ENCODE peak calls at places on chromosomes 4 and X, in seven cellular contexts. W is iPS DF 6.9, O is fibroblast of lung, D is breast epithelium, R is WERI-Rb-1, K is GM06990, S is lung. I is an unnamed sample. For H3K36me3, the result is how much of the 10 kb centered on the place peaks cover.

GRCh38 chr4:3257125-3257690 is 8.2 kb downstream of the MSANTD1 start:
- DNase-seq in W (no peak), R (peak), D (peak), S (no peak), O (no peak), K (peak), I (peak)

GRCh38 chr4:127048371-127049085 is 584.2 kb upstream of the INTU start:
- DNase-seq in K (no peak), O (peak), W (no peak), R (no peak), S (no peak), D (no peak), I (no peak)

GRCh38 chr4:146232131-146232722 is 17.9 kb downstream of the REELD1 start:
- DNase-seq in O (no peak), W (no peak), D (no peak), K (no peak), R (no peak), S (no peak), I (peak)

GRCh38 chrX:50183891-50184290 is 16.9 kb downstream of the AKAP4 start:
- DNase-seq in S (no peak), K (no peak), D (no peak), R (no peak), W (no peak), O (no peak), I (no peak)

GRCh38 chr4:148447672-148448071 is 5.5 kb upstream of the NR3C2 start:
- DNase-seq in W (no peak), D (no peak), R (no peak), S (no peak), K (no peak), O (no peak), I (no peak)

GRCh38 chrX:38879631-38880220 is 78.5 kb downstream of the MID1IP1 start:
- DNase-seq in O (no peak), D (no peak), R (no peak), S (no peak), K (no peak), W (no peak), I (no peak)

GRCh38 chr4:77797239-77797638 is 21.9 kb downstream of the CNOT6L start:
- DNase-seq in S (no peak), R (no peak), W (no peak), K (no peak), O (no peak), D (no peak), I (no peak)

GRCh38 chrX:34578237-34578636 is 78.8 kb downstream of the TMEM47 start:
- DNase-seq in R (no peak), O (peak), K (no peak), W (no peak), S (no peak), D (no peak), I (no peak)

GRCh38 chrX:19852014-19853005 is 35.1 kb downstream of the SH3KBP1 start:
- DNase-seq in S (no peak), K (no peak), D (no peak), W (no peak), R (no peak), O (peak), I (no peak)

GRCh38 chr4:182486895-182487294 is 243.7 kb downstream of the TENM3 start:
- DNase-seq in D (no peak), S (no peak), O (peak), K (no peak), W (no peak), R (no peak), I (no peak)

GRCh38 chr4:76634239-76634638 is 199.2 kb downstream of the SHROOM3 start:
- DNase-seq in K (no peak), W (no peak), D (no peak), R (no peak), S (no peak), O (peak), I (no peak)

GRCh38 chr4:41006141-41006540 is 208.2 kb downstream of the APBB2 start:
- DNase-seq in K (no peak), O (no peak), R (no peak), W (no peak), S (no peak), D (no peak), I (no peak)

GRCh38 chrX:148958896-148959295 is 458.5 kb downstream of the AFF2 start:
- DNase-seq in W (no peak), O (no peak), K (no peak), S (no peak), D (no peak), R (no peak), I (no peak)
- H3K36me3 ChIP-seq in W (under half), O (under half), K (under half), S (under half), D (under half), R (under half), I (under half)

GRCh38 chr4:6608758-6609414 is 31.6 kb upstream of the MRFAP1 start:
- DNase-seq in S (no peak), D (no peak), K (no peak), R (peak), O (no peak), W (no peak), I (no peak)

GRCh38 chr4:6610856-6611430 is 29.5 kb upstream of the MRFAP1 start:
- DNase-seq in K (no peak), R (no peak), D (no peak), O (no peak), W (no peak), S (no peak), I (no peak)

GRCh38 chr4:6607368-6608050 is 32.5 kb downstream of the MAN2B2 start:
- DNase-seq in R (no peak), W (no peak), K (no peak), S (no peak), D (no peak), O (no peak), I (no peak)

GRCh38 chr4:6606465-6607235 is 31.7 kb downstream of the MAN2B2 start:
- DNase-seq in O (no peak), S (no peak), D (no peak), W (no peak), K (no peak), R (no peak), I (no peak)

DNA sequence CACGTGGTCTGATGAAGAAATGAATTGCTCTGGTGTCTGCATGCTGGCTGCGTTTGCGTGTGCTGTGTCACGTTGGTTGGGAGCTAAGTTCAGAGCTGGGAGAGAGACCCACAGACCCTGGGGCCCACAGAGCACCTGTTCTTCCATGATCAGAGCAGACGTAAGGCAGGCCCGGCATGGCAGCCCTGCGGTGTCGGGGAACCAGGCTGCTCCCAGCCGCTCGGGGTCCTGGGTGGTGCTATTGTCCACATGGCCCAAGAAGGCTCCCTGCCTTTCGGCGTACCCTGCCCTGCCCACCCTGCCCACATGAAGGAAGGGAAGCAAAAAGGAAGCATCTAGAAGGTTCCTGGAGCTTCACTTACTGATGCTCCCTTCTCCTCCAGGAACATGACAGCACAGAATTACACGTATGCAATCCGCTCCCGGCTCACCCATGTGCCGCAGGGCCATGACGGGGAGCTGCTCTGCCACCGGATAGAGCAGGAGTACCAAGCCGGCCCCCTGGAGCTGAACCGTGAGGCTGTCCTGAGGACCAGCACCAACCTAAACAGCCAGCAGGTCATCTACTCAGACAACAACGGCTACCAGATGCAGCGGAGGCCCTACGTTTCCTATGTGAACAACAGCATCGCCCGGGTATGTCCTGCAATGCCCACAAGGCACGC is 30.9 kb upstream of the MRFAP1 start:
- DNase-seq in D (no peak), K (no peak), W (no peak), O (no peak), S (no peak), R (no peak), I (no peak)
- H3K36me3 ChIP-seq in D (under half), K (under half), W (under half), O (under half), S (under half), R (under half), I (under half)

GRCh38 chrX:33032700-33033099 is 178.6 kb downstream of the DMD start:
- DNase-seq in O (peak), R (no peak), K (no peak), W (no peak), D (no peak), S (no peak), I (no peak)
- H3K36me3 ChIP-seq in O (under half), R (under half), K (under half), W (under half), D (under half), S (under half), I (under half)

GRCh38 chrX:136143714-136144113 is 3.6 kb upstream of the FHL1 start:
- DNase-seq in D (no peak), O (no peak), R (no peak), K (no peak), S (no peak), W (no peak), I (no peak)
- H3K36me3 ChIP-seq in D (under half), O (under half), R (under half), K (under half), S (under half), W (under half), I (under half)

GRCh38 chr4:116233971-116234370 is 851.4 kb downstream of the TRAM1L1 start:
- DNase-seq in S (no peak), O (no peak), W (no peak), K (no peak), R (no peak), D (no peak), I (no peak)
- H3K36me3 ChIP-seq in S (under half), O (under half), W (under half), K (under half), R (under half), D (under half), I (under half)

DNA sequence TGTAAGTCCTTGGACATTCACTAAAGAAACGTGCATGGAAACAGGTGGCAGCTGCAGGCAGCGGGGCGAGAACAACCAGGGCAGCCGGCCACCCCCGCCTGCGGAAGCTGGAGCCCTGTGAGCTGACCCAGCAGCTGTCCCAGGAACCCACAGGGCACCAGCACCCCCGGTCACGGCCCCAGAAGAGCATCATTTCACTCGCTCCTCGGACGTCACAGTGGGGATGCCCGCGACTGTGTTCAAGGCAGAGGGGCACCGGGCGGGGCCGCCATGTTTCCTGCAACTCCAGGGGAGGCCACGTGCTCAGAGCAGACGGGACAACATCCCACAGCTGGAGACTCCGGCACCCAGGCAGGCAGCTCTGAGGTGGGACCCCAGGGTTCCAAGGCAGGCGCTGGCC is 45.0 kb upstream of the CPLX1 start:
- DNase-seq in O (no peak), D (no peak), S (no peak), K (no peak), W (no peak), R (no peak), I (no peak)
- H3K36me3 ChIP-seq in O (under half), D (under half), S (under half), K (under half), W (under half), R (half or more), I (under half)

DNA sequence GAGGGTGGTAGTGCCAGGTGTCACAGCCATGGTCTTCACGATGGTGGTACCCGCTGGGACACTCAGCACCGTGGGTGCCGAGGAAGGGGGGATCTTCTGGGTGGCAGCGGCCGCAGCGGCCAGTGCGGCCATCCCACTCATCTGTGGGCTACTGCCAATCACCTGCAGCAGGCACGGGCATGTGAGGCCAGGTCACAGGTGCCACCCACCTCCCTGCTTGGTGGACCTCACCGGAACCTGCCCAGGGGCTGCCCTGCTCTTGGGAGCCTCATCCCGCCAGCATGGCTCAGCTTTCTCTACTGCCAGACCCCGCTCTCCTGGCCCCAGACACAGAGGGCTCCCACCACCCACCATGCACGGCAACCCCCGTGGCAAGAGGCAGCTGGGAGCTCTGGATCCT is 13.0 kb downstream of the HCFC1 start:
- DNase-seq in K (no peak), S (no peak), R (no peak), D (no peak), W (no peak), O (no peak), I (no peak)
- H3K36me3 ChIP-seq in K (under half), S (under half), R (half or more), D (under half), W (half or more), O (half or more), I (under half)

GRCh38 chr4:7014815-7015214 is 28.4 kb upstream of the TADA2B start:
- DNase-seq in R (no peak), D (no peak), O (no peak), S (no peak), W (no peak), K (no peak), I (no peak)
- H3K36me3 ChIP-seq in R (half or more), D (under half), O (under half), S (under half), W (under half), K (under half), I (under half)

I was measured in PC-9.